ENCODE peak calls at places on chromosomes 1 and 21, in seven cellular contexts. V is HepG2, C is SK-N-SH, D is K562, Z is H1, Y is HCT116, R is GM12878. G is an unnamed sample.

GRCh38 chr1:108877858-108878257 is 1.1 kb downstream of the GPSM2 start:
- DNase-seq in Y (no peak), D (no peak), V (no peak), C (peak), R (no peak), Z (no peak), G (peak)

GRCh38 chr1:25568090-25568833 is 24.9 kb downstream of the LDLRAP1 start:
- DNase-seq in R (no peak), D (no peak), V (no peak), C (no peak), Z (peak), Y (peak), G (no peak)

GRCh38 chr1:174990382-174990999 is 9.3 kb upstream of the CACYBP start:
- DNase-seq in C (peak), V (peak), Z (no peak), Y (no peak), D (no peak), R (no peak), G (peak)

GRCh38 chr1:215376544-215377264 is 190.4 kb upstream of the KCTD3 start:
- DNase-seq in Z (no peak), C (no peak), R (no peak), V (no peak), D (no peak), Y (no peak), G (no peak)

GRCh38 chr1:149995927-149996326 is 14.6 kb downstream of the OTUD7B start:
- DNase-seq in Z (no peak), Y (no peak), C (no peak), D (no peak), R (peak), V (no peak), G (peak)

GRCh38 chr1:87805661-87806376 is 477.1 kb downstream of the LMO4 start:
- DNase-seq in V (peak), Z (no peak), Y (peak), C (no peak), D (no peak), R (no peak), G (no peak)

GRCh38 chr21:31103571-31104265 is 65.4 kb upstream of the KRTAP19-8 start:
- DNase-seq in C (no peak), V (no peak), D (no peak), Z (no peak), Y (no peak), R (no peak), G (no peak)

GRCh38 chr1:33348676-33349080 is 27.8 kb upstream of the A3GALT2 start:
- DNase-seq in R (no peak), V (no peak), C (peak), Z (no peak), Y (no peak), D (no peak), G (no peak)

GRCh38 chr21:41865002-41865777 is 14.0 kb downstream of the PRDM15 start:
- DNase-seq in C (no peak), V (no peak), Y (no peak), D (peak), Z (no peak), R (peak), G (no peak)

GRCh38 chr1:12810691-12811408 is 19.7 kb downstream of the PRAMEF1 start:
- DNase-seq in V (no peak), Y (no peak), Z (no peak), C (no peak), R (no peak), D (peak), G (no peak)

GRCh38 chr1:201383647-201384405 is 6.3 kb upstream of the TNNT2 start:
- DNase-seq in Z (no peak), C (no peak), V (no peak), Y (no peak), D (no peak), R (no peak), G (no peak)

GRCh38 chr1:920506-920905 is 3.2 kb upstream of the SAMD11 start:
- DNase-seq in Z (no peak), Y (no peak), D (no peak), R (no peak), V (no peak), C (no peak), G (peak)

GRCh38 chr21:46081022-46081861 is 16.7 kb upstream of the COL6A2 start:
- DNase-seq in Y (no peak), D (no peak), C (no peak), R (no peak), V (no peak), Z (no peak), G (no peak)

GRCh38 chr21:46078322-46078981 is 19.5 kb upstream of the COL6A2 start:
- DNase-seq in V (no peak), D (no peak), Z (no peak), C (no peak), Y (no peak), R (no peak), G (no peak)

GRCh38 chr21:46080171-46081021 is 17.5 kb upstream of the COL6A2 start:
- DNase-seq in V (no peak), Y (no peak), D (no peak), Z (no peak), R (no peak), C (peak), G (no peak)

GRCh38 chr21:46078984-46079356 is 18.9 kb upstream of the COL6A2 start:
- DNase-seq in C (no peak), Z (no peak), V (no peak), R (no peak), Y (no peak), D (no peak), G (no peak)

GRCh38 chr21:46079357-46080170 is 18.3 kb upstream of the COL6A2 start:
- DNase-seq in V (no peak), R (no peak), D (no peak), Y (no peak), C (peak), Z (no peak), G (no peak)
- TF ChIP-seq JUND in V (no peak), R (no peak), D (no peak), Y (no peak), C (no peak), Z (no peak), G (no peak)

DNA sequence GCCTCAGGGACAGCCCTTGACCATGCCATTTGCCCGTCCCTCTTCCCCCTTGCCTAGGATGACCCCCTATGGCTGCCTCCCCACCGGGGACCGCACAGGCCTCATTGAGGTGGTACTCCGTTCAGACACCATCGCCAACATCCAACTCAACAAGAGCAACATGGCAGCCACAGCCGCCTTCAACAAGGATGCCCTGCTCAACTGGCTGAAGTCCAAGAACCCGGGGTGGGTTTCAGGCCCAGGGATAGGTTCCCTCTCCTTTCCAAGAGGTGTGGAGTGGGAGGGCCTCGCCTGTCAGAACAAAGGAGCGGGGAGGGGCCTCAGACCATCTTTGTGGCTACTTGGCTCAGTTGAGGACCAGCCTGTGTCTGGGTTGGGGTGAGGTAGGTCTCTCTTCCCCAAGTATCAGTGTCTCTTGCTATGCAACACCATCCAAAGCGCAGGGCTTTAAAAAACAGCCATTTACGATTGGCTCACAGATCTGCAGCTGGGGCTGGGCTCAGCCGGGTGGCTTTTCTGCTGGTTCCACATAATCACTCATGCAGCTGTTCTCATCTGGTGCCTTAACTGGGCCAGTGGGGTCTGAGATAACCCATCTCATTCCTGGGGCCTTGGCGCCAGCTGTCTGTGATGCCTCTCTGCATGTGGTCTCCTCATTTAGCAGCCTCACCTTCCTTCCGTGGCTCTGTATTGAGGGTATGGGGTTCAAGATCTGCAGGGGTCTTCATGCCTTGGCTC is 71.7 kb downstream of the PIK3CD start:
- DNase-seq in R (no peak), Z (no peak), C (no peak), D (no peak), V (no peak), Y (no peak), G (no peak)
- TF ChIP-seq JUND in R (no peak), Z (no peak), C (no peak), D (no peak), V (no peak), Y (no peak), G (no peak)

DNA sequence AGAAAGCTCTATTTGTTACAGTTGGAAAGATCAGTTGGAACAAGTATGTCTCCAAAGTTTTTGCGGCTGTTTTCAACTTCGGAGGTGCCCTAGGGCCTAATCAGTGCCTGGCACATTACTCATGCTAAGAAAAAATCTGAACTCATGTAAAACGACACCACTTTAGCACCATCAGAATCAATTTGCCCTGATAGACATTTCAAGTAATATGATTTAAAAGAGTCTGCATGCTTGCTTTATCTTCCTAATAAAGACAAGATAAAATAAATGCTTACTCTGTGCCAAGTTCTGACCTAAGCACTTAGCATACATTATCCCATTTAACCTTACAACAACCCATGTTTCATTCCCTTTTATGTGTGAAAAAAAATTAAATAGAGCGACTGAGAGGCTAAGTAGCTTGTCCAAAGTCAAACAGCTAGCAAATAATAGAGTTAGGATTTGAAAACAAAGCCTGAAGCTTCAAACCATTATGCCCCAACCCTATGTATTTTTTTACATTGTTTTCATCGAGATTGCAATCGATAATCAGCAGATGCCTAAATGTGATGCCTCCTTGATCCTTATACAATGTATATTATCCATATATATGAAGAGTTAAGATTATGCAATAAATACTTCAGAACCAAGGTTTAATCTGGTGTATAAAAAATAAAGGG is 91.3 kb downstream of the DENND1B start:
- DNase-seq in V (no peak), D (no peak), R (no peak), C (peak), Y (no peak), Z (no peak), G (no peak)
- TF ChIP-seq JUND in V (no peak), D (no peak), R (no peak), C (peak), Y (no peak), Z (no peak), G (no peak)

GRCh38 chr1:163378554-163378953 is 56.8 kb downstream of the NUF2 start:
- DNase-seq in Y (no peak), D (no peak), R (no peak), C (no peak), Z (no peak), V (no peak), G (no peak)

GRCh38 chr1:163379801-163380200 is 58.0 kb downstream of the NUF2 start:
- DNase-seq in Z (no peak), D (no peak), Y (no peak), V (no peak), R (no peak), C (no peak), G (no peak)

DNA sequence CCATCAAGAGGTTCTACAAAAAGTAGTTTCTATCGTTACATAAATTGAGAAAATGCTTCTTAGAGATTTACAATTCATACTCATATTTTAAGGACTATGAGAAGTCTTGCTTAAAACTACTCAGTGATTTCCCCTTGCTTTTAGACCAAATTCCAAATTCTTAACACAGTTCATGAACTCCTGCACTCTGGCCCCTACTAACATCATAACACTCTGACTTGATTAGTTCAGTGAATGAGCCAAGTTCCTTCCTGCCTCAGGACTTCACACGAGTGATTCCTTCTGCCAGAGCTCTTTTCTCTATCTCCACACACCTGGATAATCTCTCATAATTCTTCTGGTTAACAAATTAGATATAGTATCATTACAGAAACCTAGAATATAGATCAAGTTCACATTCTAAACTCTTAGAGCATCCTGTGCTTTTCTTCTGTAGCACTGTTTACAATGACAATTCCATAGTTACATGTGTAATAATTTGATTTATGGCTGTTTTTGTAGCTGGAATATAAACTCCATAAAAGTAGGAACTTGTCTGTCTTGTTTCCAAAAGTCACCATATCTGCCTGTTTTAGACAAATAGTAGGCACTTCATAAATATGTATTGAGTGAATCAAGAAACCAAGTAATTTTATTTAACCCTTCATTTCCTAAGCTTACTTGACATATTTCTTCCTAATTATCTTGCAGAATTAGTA is 59.9 kb downstream of the NUF2 start:
- DNase-seq in R (no peak), D (no peak), Z (no peak), C (no peak), V (no peak), Y (no peak), G (no peak)
- TF ChIP-seq JUND in R (no peak), D (no peak), Z (no peak), C (no peak), V (no peak), Y (no peak), G (no peak)

GRCh38 chr1:61130338-61131000 is 48.1 kb downstream of the NFIA start:
- DNase-seq in Y (no peak), V (no peak), Z (no peak), R (no peak), D (no peak), C (no peak), G (no peak)

GRCh38 chr1:61132176-61133047 is 50.1 kb downstream of the NFIA start:
- DNase-seq in R (no peak), D (no peak), Z (no peak), V (no peak), Y (no peak), C (no peak), G (no peak)

GRCh38 chr1:61131248-61131647 is 48.9 kb downstream of the NFIA start:
- DNase-seq in D (no peak), Z (no peak), C (no peak), R (no peak), Y (no peak), V (no peak), G (no peak)

GRCh38 chr1:61133048-61134019 is 51.0 kb downstream of the NFIA start:
- DNase-seq in C (no peak), V (no peak), R (no peak), D (no peak), Y (no peak), Z (no peak), G (peak)

DNA sequence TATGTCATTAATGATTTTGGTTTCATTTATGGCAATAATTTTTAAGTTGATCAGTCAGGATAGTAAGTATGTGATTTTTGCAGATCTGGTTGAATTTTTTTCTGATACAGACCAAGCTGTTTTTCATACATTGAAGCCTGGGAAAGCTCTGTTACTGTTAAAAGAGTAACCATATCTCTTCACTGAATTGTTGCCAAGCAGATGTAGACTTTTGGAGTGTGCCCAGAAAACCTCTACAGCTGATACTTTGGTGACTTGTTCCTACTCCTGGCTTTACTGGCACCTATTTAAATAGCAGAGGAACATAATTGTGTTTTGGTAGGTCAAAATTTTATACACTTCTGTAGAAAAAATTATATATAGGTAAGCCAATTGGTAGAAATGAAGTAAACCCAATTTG is 49.4 kb downstream of the NFIA start:
- DNase-seq in C (peak), D (no peak), R (no peak), Y (no peak), Z (no peak), V (no peak), G (no peak)
- TF ChIP-seq JUND in C (no peak), D (no peak), R (no peak), Y (no peak), Z (no peak), V (no peak), G (no peak)